ENCODE peak calls at places on chromosomes 3 and 15, in eight cellular contexts. One of them, this sample, is unnamed.

GRCh38 chr3:149535395-149535685 is 60.8 kb downstream of the TM4SF4 start:
- DNase-seq in brain microvascular endothelial cell: no peak
- DNase-seq in foreskin fibroblast: no peak
- DNase-seq in fibroblast of mammary gland: peak; percentile 39
- DNase-seq in GM06990: no peak
- DNase-seq in NB4: no peak
- DNase-seq in BJ: no peak
- DNase-seq in HCT116: no peak
- DNase-seq in this sample: no peak

GRCh38 chr15:77870195-77871065 is 207.1 kb downstream of the TBC1D2B start:
- DNase-seq in brain microvascular endothelial cell: peak; percentile 57
- DNase-seq in foreskin fibroblast: peak; percentile 46
- DNase-seq in fibroblast of mammary gland: peak; percentile 58
- DNase-seq in GM06990: peak; percentile 35
- DNase-seq in NB4: peak; percentile 73
- DNase-seq in BJ: no peak
- DNase-seq in HCT116: peak; percentile 59
- DNase-seq in this sample: peak; percentile 16

GRCh38 chr3:134367869-134368750 is 6.1 kb downstream of the AMOTL2 start:
- DNase-seq in brain microvascular endothelial cell: no peak
- DNase-seq in foreskin fibroblast: no peak
- DNase-seq in fibroblast of mammary gland: no peak
- DNase-seq in GM06990: no peak
- DNase-seq in NB4: no peak
- DNase-seq in BJ: no peak
- DNase-seq in HCT116: no peak
- DNase-seq in this sample: no peak

GRCh38 chr3:39126532-39127071 is 19.1 kb downstream of the TTC21A start:
- DNase-seq in brain microvascular endothelial cell: peak; percentile 45
- DNase-seq in foreskin fibroblast: peak; percentile 25
- DNase-seq in fibroblast of mammary gland: peak; percentile 75
- DNase-seq in GM06990: no peak
- DNase-seq in NB4: peak; percentile 59
- DNase-seq in BJ: no peak
- DNase-seq in HCT116: no peak
- DNase-seq in this sample: no peak

GRCh38 chr3:11373645-11374044 is 101.4 kb downstream of the ATG7 start:
- DNase-seq in brain microvascular endothelial cell: no peak
- DNase-seq in foreskin fibroblast: no peak
- DNase-seq in fibroblast of mammary gland: no peak
- DNase-seq in GM06990: no peak
- DNase-seq in NB4: peak; percentile 24
- DNase-seq in BJ: no peak
- DNase-seq in HCT116: no peak
- DNase-seq in this sample: no peak

GRCh38 chr3:38738630-38739395 is 77.2 kb downstream of the SCN10A start:
- DNase-seq in brain microvascular endothelial cell: peak; percentile 58
- DNase-seq in foreskin fibroblast: no peak
- DNase-seq in fibroblast of mammary gland: peak; percentile 48
- DNase-seq in GM06990: no peak
- DNase-seq in NB4: peak; percentile 53
- DNase-seq in BJ: no peak
- DNase-seq in HCT116: peak; percentile 47
- DNase-seq in this sample: no peak

GRCh38 chr3:101979033-101979432 is 129.7 kb downstream of the NFKBIZ start:
- DNase-seq in brain microvascular endothelial cell: no peak
- DNase-seq in foreskin fibroblast: no peak
- DNase-seq in fibroblast of mammary gland: no peak
- DNase-seq in GM06990: no peak
- DNase-seq in NB4: peak; percentile 75
- DNase-seq in BJ: no peak
- DNase-seq in HCT116: no peak
- DNase-seq in this sample: no peak

GRCh38 chr15:41115652-41116115 is 396 bp downstream of the INO80 start:
- DNase-seq in brain microvascular endothelial cell: no peak
- DNase-seq in foreskin fibroblast: peak; percentile 38
- DNase-seq in fibroblast of mammary gland: peak; percentile 52
- DNase-seq in GM06990: peak; percentile 86
- DNase-seq in NB4: peak; percentile 88
- DNase-seq in BJ: no peak
- DNase-seq in HCT116: peak; percentile 10
- DNase-seq in this sample: peak; percentile 8

GRCh38 chr3:62201438-62202035 is 171.8 kb downstream of the FEZF2 start:
- DNase-seq in brain microvascular endothelial cell: peak; percentile 57
- DNase-seq in foreskin fibroblast: no peak
- DNase-seq in fibroblast of mammary gland: peak; percentile 52
- DNase-seq in GM06990: no peak
- DNase-seq in NB4: peak; percentile 27
- DNase-seq in BJ: no peak
- DNase-seq in HCT116: peak; percentile 16
- DNase-seq in this sample: peak; percentile 40

GRCh38 chr3:41259449-41260062 is 60.3 kb downstream of the CTNNB1 start:
- DNase-seq in brain microvascular endothelial cell: no peak
- DNase-seq in foreskin fibroblast: peak; percentile 41
- DNase-seq in fibroblast of mammary gland: peak; percentile 26
- DNase-seq in GM06990: no peak
- DNase-seq in NB4: no peak
- DNase-seq in BJ: peak; percentile 47
- DNase-seq in HCT116: no peak
- DNase-seq in this sample: no peak

GRCh38 chr3:1723726-1724125 is 374.9 kb upstream of the CNTN4 start:
- DNase-seq in brain microvascular endothelial cell: no peak
- DNase-seq in foreskin fibroblast: no peak
- DNase-seq in fibroblast of mammary gland: no peak
- DNase-seq in GM06990: no peak
- DNase-seq in NB4: no peak
- DNase-seq in BJ: no peak
- DNase-seq in HCT116: no peak
- DNase-seq in this sample: no peak

GRCh38 chr3:6177417-6177816 is 683.5 kb upstream of the GRM7 start:
- DNase-seq in brain microvascular endothelial cell: no peak
- DNase-seq in foreskin fibroblast: no peak
- DNase-seq in fibroblast of mammary gland: no peak
- DNase-seq in GM06990: no peak
- DNase-seq in NB4: no peak
- DNase-seq in BJ: no peak
- DNase-seq in HCT116: no peak
- DNase-seq in this sample: no peak

GRCh38 chr15:89057506-89058133 is 30.6 kb upstream of the ABHD2 start:
- DNase-seq in brain microvascular endothelial cell: peak; percentile 81
- DNase-seq in foreskin fibroblast: peak; percentile 50
- DNase-seq in fibroblast of mammary gland: peak; percentile 69
- DNase-seq in GM06990: peak; percentile 71
- DNase-seq in NB4: peak; percentile 78
- DNase-seq in BJ: peak; percentile 6
- DNase-seq in HCT116: peak; percentile 45
- DNase-seq in this sample: no peak

GRCh38 chr3:27943106-27943505 is 221.0 kb upstream of the EOMES start:
- DNase-seq in brain microvascular endothelial cell: no peak
- DNase-seq in foreskin fibroblast: no peak
- DNase-seq in fibroblast of mammary gland: peak; percentile 36
- DNase-seq in GM06990: no peak
- DNase-seq in NB4: peak; percentile 11
- DNase-seq in BJ: no peak
- DNase-seq in HCT116: peak; percentile 29
- DNase-seq in this sample: no peak

GRCh38 chr15:69908518-69909420 is 188.9 kb downstream of the TLE3 start:
- DNase-seq in brain microvascular endothelial cell: no peak
- DNase-seq in foreskin fibroblast: no peak
- DNase-seq in fibroblast of mammary gland: no peak
- DNase-seq in GM06990: no peak
- DNase-seq in NB4: no peak
- DNase-seq in BJ: no peak
- DNase-seq in HCT116: no peak
- DNase-seq in this sample: no peak

GRCh38 chr3:187024561-187025226 is 94.4 kb downstream of the ST6GAL1 start:
- DNase-seq in brain microvascular endothelial cell: no peak
- DNase-seq in foreskin fibroblast: no peak
- DNase-seq in fibroblast of mammary gland: no peak
- DNase-seq in GM06990: no peak
- DNase-seq in NB4: no peak
- DNase-seq in BJ: no peak
- DNase-seq in HCT116: no peak
- DNase-seq in this sample: no peak
- TF ChIP-seq CTCF in brain microvascular endothelial cell: no peak
- TF ChIP-seq CTCF in foreskin fibroblast: no peak
- TF ChIP-seq CTCF in fibroblast of mammary gland: no peak
- TF ChIP-seq CTCF in GM06990: no peak
- TF ChIP-seq CTCF in NB4: no peak
- TF ChIP-seq CTCF in BJ: no peak
- TF ChIP-seq CTCF in HCT116: no peak
- TF ChIP-seq CTCF in this sample: no peak

GRCh38 chr3:187954486-187955075 is 199.4 kb upstream of the LPP start:
- DNase-seq in brain microvascular endothelial cell: peak; percentile 84
- DNase-seq in foreskin fibroblast: peak; percentile 79
- DNase-seq in fibroblast of mammary gland: peak; percentile 89
- DNase-seq in GM06990: no peak
- DNase-seq in NB4: no peak
- DNase-seq in BJ: no peak
- DNase-seq in HCT116: no peak
- DNase-seq in this sample: no peak
- H3K4me3 ChIP-seq in brain microvascular endothelial cell: no peak overlapping the region
- H3K4me3 ChIP-seq in foreskin fibroblast: no peak overlapping the region
- H3K4me3 ChIP-seq in fibroblast of mammary gland: no peak overlapping the region
- H3K4me3 ChIP-seq in GM06990: no peak overlapping the region
- H3K4me3 ChIP-seq in NB4: no peak overlapping the region
- H3K4me3 ChIP-seq in BJ: no peak overlapping the region
- H3K4me3 ChIP-seq in HCT116: no peak overlapping the region
- H3K4me3 ChIP-seq in this sample: no peak overlapping the region

DNA sequence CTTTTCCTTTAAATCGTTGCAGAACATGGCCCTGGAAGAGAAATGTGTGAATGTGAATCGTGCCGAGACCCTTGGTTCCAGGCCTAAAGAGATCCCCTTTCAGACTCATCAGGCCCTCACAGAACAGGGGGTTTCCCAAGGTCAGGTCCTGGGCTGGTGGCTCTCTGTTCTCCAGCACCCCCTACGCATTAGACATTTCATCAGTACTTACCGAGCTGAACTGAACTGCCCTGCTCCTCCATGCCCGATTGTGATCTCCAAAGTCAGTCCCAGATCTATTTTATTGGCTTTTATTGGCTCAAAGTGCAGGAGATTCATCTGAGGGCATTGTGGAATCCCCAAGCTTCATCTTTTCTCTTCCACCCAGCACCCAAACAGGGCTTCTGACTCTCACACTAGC is 27.5 kb downstream of the KLHL6 start:
- DNase-seq in brain microvascular endothelial cell: no peak
- DNase-seq in foreskin fibroblast: no peak
- DNase-seq in fibroblast of mammary gland: no peak
- DNase-seq in GM06990: peak; percentile 46
- DNase-seq in NB4: no peak
- DNase-seq in BJ: no peak
- DNase-seq in HCT116: no peak
- DNase-seq in this sample: no peak
- TF ChIP-seq CTCF in brain microvascular endothelial cell: no peak
- TF ChIP-seq CTCF in foreskin fibroblast: no peak
- TF ChIP-seq CTCF in fibroblast of mammary gland: no peak
- TF ChIP-seq CTCF in GM06990: no peak
- TF ChIP-seq CTCF in NB4: no peak
- TF ChIP-seq CTCF in BJ: no peak
- TF ChIP-seq CTCF in HCT116: no peak
- TF ChIP-seq CTCF in this sample: no peak

DNA sequence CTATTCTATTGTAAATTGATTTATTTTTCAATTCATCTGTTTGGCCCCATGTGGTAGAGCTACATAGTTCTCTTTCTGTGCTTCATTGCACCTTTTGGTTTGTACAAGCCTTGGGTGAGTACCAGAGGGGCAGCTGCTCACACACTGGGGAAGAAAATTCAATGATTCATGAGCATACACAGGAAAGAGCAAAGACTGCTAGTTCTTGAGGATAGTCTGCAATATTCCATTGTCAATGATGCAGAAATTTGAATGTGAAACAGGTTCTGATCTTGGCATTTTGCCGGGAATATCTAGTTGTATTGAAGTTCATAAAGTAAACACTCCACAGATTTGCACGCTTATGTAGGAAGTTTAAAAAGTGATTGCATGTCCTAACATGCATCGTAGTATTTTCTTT is 304.6 kb downstream of the NAALADL2 start:
- DNase-seq in brain microvascular endothelial cell: no peak
- DNase-seq in foreskin fibroblast: no peak
- DNase-seq in fibroblast of mammary gland: no peak
- DNase-seq in GM06990: no peak
- DNase-seq in NB4: no peak
- DNase-seq in BJ: no peak
- DNase-seq in HCT116: no peak
- DNase-seq in this sample: peak; percentile 65
- H3K4me3 ChIP-seq in brain microvascular endothelial cell: no peak overlapping the region
- H3K4me3 ChIP-seq in foreskin fibroblast: no peak overlapping the region
- H3K4me3 ChIP-seq in fibroblast of mammary gland: no peak overlapping the region
- H3K4me3 ChIP-seq in GM06990: no peak overlapping the region
- H3K4me3 ChIP-seq in NB4: no peak overlapping the region
- H3K4me3 ChIP-seq in BJ: no peak overlapping the region
- H3K4me3 ChIP-seq in HCT116: no peak overlapping the region
- H3K4me3 ChIP-seq in this sample: no peak overlapping the region

GRCh38 chr15:65027593-65027992 is 1.8 kb downstream of the MTFMT start:
- DNase-seq in brain microvascular endothelial cell: no peak
- DNase-seq in foreskin fibroblast: no peak
- DNase-seq in fibroblast of mammary gland: no peak
- DNase-seq in GM06990: no peak
- DNase-seq in NB4: no peak
- DNase-seq in BJ: no peak
- DNase-seq in HCT116: no peak
- DNase-seq in this sample: no peak
- TF ChIP-seq CTCF in brain microvascular endothelial cell: no peak
- TF ChIP-seq CTCF in foreskin fibroblast: no peak
- TF ChIP-seq CTCF in fibroblast of mammary gland: no peak
- TF ChIP-seq CTCF in GM06990: no peak
- TF ChIP-seq CTCF in NB4: no peak
- TF ChIP-seq CTCF in BJ: no peak
- TF ChIP-seq CTCF in HCT116: no peak
- TF ChIP-seq CTCF in this sample: no peak

GRCh38 chr3:115999598-115999997 is 376.3 kb downstream of the GAP43 start:
- DNase-seq in brain microvascular endothelial cell: no peak
- DNase-seq in foreskin fibroblast: no peak
- DNase-seq in fibroblast of mammary gland: no peak
- DNase-seq in GM06990: no peak
- DNase-seq in NB4: no peak
- DNase-seq in BJ: no peak
- DNase-seq in HCT116: no peak
- DNase-seq in this sample: no peak
- H3K4me3 ChIP-seq in brain microvascular endothelial cell: no peak overlapping the region
- H3K4me3 ChIP-seq in foreskin fibroblast: no peak overlapping the region
- H3K4me3 ChIP-seq in fibroblast of mammary gland: no peak overlapping the region
- H3K4me3 ChIP-seq in GM06990: no peak overlapping the region
- H3K4me3 ChIP-seq in NB4: no peak overlapping the region
- H3K4me3 ChIP-seq in BJ: no peak overlapping the region
- H3K4me3 ChIP-seq in HCT116: no peak overlapping the region
- H3K4me3 ChIP-seq in this sample: no peak overlapping the region